ENCODE peak calls at places on chromosome 12, in five cellular contexts. P, R, B, G and T are unnamed samples.

GRCh38 chr12:121786441-121786825 is 7.1 kb downstream of the RHOF start:
- DNase-seq in R (no peak), G (no peak), B (no peak), P (peak), T (peak)

GRCh38 chr12:80979821-80980220 is 42.1 kb upstream of the LIN7A start:
- DNase-seq in R (no peak), G (no peak), P (no peak), B (no peak), T (no peak)

GRCh38 chr12:121955258-121956040 is 37.1 kb downstream of the CFAP251 start:
- DNase-seq in P (peak), R (no peak), B (no peak), G (no peak), T (peak)

GRCh38 chr12:57063991-57064725 is 14.2 kb upstream of the MYO1A start:
- DNase-seq in G (peak), R (no peak), P (no peak), B (no peak), T (no peak)

GRCh38 chr12:75725505-75726120 is 214.2 kb upstream of the KRR1 start:
- DNase-seq in P (peak), G (no peak), B (no peak), R (peak), T (peak)

GRCh38 chr12:1350055-1350933 is 244.1 kb downstream of the FBXL14 start:
- DNase-seq in R (peak), B (no peak), G (no peak), P (peak), T (peak)

GRCh38 chr12:51441583-51441982 is 17.0 kb downstream of the SLC4A8 start:
- DNase-seq in G (no peak), P (peak), R (no peak), B (no peak), T (peak)

GRCh38 chr12:107443320-107444090 is 242.1 kb upstream of the PWP1 start:
- DNase-seq in G (no peak), P (no peak), B (no peak), R (no peak), T (no peak)